ENCODE peak calls at places on chromosomes 16 and 17, in ten cellular contexts. F is psoas muscle; W is prostate gland; V is neuronal stem cell; U is CD4-positive, CD25-positive, alpha-beta regulatory T cell; O is GM23248; L is gastrocnemius medialis; K is AG04450; M is stomach; H is aorta. C is an unnamed sample.

GRCh38 chr16:11708421-11708820 is 34.2 kb downstream of the TXNDC11 start:
- DNase-seq in O (peak; percentile 42), K (no peak), H (no peak), W (no peak), L (no peak), U (no peak), M (no peak), F (no peak), V (no peak), C (no peak)

GRCh38 chr16:74673876-74674275 is 7.2 kb upstream of the RFWD3 start:
- DNase-seq in O (no peak), U (no peak), K (no peak), F (no peak), H (no peak), L (no peak), M (no peak), V (no peak), W (no peak), C (no peak)

GRCh38 chr17:3535253-3535995 is 22.2 kb downstream of the TRPV3 start:
- DNase-seq in M (peak; percentile 50), O (peak; percentile 90), F (peak; percentile 78), H (peak; percentile 68), U (peak; percentile 63), V (peak; percentile 61), K (no peak), W (no peak), L (peak; percentile 14), C (no peak)

GRCh38 chr17:44086364-44087311 is 16.1 kb downstream of the G6PC3 start:
- DNase-seq in U (peak; percentile 51), W (no peak), K (peak; percentile 75), F (peak; percentile 61), V (peak; percentile 56), H (no peak), M (no peak), L (no peak), O (peak; percentile 99), C (no peak)

GRCh38 chr17:62859146-62859545 is 51.0 kb upstream of the MARCHF10 start:
- DNase-seq in H (no peak), V (no peak), L (no peak), O (peak; percentile 77), W (no peak), M (no peak), K (no peak), F (no peak), U (no peak), C (peak; percentile 54)

GRCh38 chr16:47631131-47631530 is 170.0 kb downstream of the PHKB start:
- DNase-seq in H (no peak), V (no peak), M (no peak), U (no peak), F (no peak), K (no peak), L (no peak), O (no peak), W (no peak), C (no peak)

GRCh38 chr16:396605-397004 is 394 bp upstream of the NME4 start:
- DNase-seq in K (no peak), L (no peak), F (no peak), M (no peak), U (no peak), W (no peak), O (peak; percentile 89), V (no peak), H (no peak), C (no peak)

GRCh38 chr17:38742431-38743308 is 5.5 kb downstream of the PCGF2 start:
- DNase-seq in H (peak; percentile 46), W (no peak), K (peak; percentile 37), M (no peak), O (peak; percentile 77), F (no peak), U (no peak), L (no peak), V (no peak), C (no peak)

GRCh38 chr16:80347900-80348299 is 192.9 kb upstream of the DYNLRB2 start:
- DNase-seq in W (peak; percentile 31), M (peak; percentile 66), K (no peak), H (peak; percentile 76), U (no peak), O (no peak), L (no peak), F (no peak), V (no peak), C (peak; percentile 77)

GRCh38 chr17:36566081-36566480 is 21.4 kb downstream of the GGNBP2 start:
- DNase-seq in F (no peak), W (no peak), K (no peak), L (no peak), V (no peak), U (no peak), H (no peak), O (no peak), M (no peak), C (no peak)
- H3K27ac ChIP-seq in F (no peak overlapping the region), W (no peak overlapping the region), K (no peak overlapping the region), L (no peak overlapping the region), V (no peak overlapping the region), U (no peak overlapping the region), H (no peak overlapping the region), O (no peak overlapping the region), M (no peak overlapping the region), C (no peak overlapping the region)

GRCh38 chr16:87459027-87459426 is 33.8 kb downstream of the ZCCHC14 start:
- DNase-seq in W (no peak), M (no peak), K (no peak), H (no peak), O (no peak), V (no peak), L (no peak), F (no peak), U (no peak), C (no peak)

GRCh38 chr16:87457051-87457611 is 35.7 kb downstream of the ZCCHC14 start:
- DNase-seq in M (no peak), W (no peak), F (no peak), K (no peak), U (no peak), V (no peak), O (peak; percentile 81), H (no peak), L (no peak), C (no peak)

GRCh38 chr16:87458424-87458915 is 34.4 kb downstream of the ZCCHC14 start:
- DNase-seq in H (no peak), V (no peak), F (no peak), U (no peak), K (no peak), O (no peak), M (no peak), L (no peak), W (no peak), C (no peak)

GRCh38 chr16:87459833-87460232 is 33.0 kb downstream of the ZCCHC14 start:
- DNase-seq in M (no peak), F (no peak), K (no peak), H (no peak), V (no peak), W (no peak), L (no peak), U (no peak), O (no peak), C (no peak)

DNA sequence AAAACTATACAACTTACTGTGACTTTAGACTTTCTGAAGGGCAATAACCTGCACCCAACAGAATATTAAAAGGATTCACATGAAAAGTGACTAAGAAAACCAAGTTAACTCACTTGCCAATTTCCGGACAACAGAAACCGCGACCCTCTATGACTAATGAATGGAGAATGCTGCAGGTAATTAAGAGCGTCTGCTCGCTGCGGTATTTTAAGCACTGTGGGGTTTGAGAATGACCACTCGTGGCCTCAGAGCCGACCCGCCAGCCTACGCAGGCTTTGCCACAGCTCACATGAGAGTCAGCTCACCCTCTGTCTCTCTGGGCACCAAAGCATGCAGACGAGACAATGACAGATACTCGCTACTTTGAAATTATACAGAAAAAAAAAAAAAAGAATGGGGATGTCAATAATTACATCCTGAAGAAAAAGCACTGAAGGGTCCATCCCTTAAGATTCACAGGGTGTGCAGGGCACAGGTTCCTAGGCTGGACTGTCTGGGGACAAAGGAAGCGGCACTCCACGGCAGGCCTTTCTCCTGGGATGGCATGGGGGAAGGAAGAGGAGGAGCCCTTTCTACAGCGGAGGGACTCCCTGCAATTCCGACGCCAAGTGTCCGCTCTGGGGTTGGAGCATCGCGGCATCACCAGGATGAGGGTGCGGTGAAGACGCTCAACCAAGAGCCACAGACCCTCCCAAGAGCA is 35.0 kb downstream of the ZCCHC14 start:
- DNase-seq in W (no peak), V (no peak), M (no peak), L (no peak), K (peak; percentile 96), H (no peak), F (no peak), U (peak; percentile 60), O (peak; percentile 98), C (no peak)
- H3K27ac ChIP-seq in W (no peak overlapping the region), V (no peak overlapping the region), M (peak overlapping the region; percentile 20), L (peak overlapping the region; percentile 12), K (peak overlapping the region; percentile 96), H (no peak overlapping the region), F (no peak overlapping the region), U (no peak overlapping the region), O (peak overlapping the region; percentile 95), C (peak overlapping the region; percentile 68)

DNA sequence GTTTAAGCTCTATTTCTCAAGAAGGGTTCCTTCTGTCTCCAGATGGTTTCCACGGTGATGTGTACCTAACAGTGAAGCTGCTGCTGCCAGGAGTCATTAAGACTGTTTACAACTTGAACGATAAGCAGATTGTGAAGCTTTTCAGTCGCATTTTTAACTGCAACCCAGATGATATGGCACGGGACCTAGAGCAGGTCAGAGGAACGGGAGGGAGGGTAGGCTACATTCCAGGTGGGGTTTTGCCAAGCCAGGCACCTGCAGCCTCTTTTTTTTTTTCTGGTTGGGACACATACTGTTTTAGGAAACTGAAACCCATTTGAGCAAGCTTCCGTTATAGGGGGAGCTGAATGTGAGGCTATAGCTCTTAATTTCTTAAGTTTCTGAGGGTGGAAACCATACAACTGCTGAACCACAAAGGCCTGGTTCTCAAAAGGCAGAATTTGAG is 10.6 kb downstream of the LIG3 start:
- DNase-seq in K (no peak), W (peak; percentile 81), M (peak; percentile 90), H (no peak), O (no peak), U (no peak), L (no peak), V (no peak), F (no peak), C (no peak)
- H3K27ac ChIP-seq in K (no peak overlapping the region), W (peak overlapping the region; percentile 78), M (peak overlapping the region; percentile 70), H (no peak overlapping the region), O (no peak overlapping the region), U (no peak overlapping the region), L (no peak overlapping the region), V (no peak overlapping the region), F (no peak overlapping the region), C (no peak overlapping the region)

DNA sequence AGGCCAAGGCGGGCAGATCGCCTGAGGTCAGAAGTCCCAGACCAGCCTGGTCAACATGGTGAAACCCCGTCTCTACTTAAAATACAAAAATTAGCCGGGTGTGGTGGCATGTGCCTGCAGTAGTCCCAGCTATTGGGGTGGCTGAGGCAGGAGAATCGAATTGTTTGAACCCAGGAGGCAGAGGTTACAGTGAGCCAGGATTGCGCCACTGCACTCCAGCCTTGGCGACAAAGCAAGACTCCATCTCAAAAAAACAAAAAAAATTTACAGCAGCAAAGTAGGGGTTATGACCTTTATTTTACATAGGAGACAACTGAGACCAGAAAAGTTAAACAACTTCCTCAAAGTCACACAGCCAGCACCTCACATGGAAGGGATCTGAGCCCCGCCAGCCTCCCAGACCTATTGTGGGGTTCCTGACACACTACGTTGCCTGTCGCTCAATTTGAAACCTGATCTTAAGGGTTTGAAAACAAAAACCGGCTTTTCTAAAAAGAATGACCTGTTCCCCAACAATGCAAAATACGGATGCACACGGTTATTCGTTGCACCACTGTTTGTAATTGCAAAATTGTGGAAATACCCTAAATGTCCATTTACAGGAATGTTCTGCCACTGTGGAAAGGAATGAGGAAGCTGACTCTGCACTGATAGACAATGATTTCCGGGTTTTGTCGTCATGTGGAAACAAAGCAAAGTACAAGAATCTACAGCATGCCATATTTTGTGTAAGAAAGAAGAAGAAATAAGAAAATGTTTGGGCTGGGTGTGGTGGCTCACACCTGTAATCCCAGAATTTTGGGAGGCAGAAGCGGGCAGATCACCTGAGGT is 77.2 kb downstream of the CNGB1 start:
- DNase-seq in L (no peak), V (no peak), W (no peak), O (peak; percentile 82), M (no peak), H (peak; percentile 66), K (peak; percentile 78), F (no peak), U (no peak), C (no peak)
- H3K27ac ChIP-seq in L (peak overlapping the region; percentile 1), V (no peak overlapping the region), W (no peak overlapping the region), O (peak overlapping the region; percentile 14), M (peak overlapping the region; percentile 93), H (no peak overlapping the region), K (peak overlapping the region; percentile 71), F (no peak overlapping the region), U (no peak overlapping the region), C (no peak overlapping the region)